ENCODE peak calls at places on chromosomes 11 and 22, in seven cellular contexts. L, I, E, U, H, M and J are unnamed samples.

GRCh38 chr11:2884424-2884815 is 1.2 kb downstream of the CDKN1C start:
- DNase-seq in U (no peak), L (no peak), E (no peak), M (no peak), I (no peak), H (peak), J (no peak)

GRCh38 chr11:19746081-19746480 is 33.4 kb downstream of the NAV2 start:
- DNase-seq in L (no peak), U (no peak), E (no peak), M (no peak), I (no peak), H (no peak), J (no peak)

GRCh38 chr22:30386608-30386959 is 627 bp downstream of the RNF215 start:
- DNase-seq in U (no peak), M (no peak), L (no peak), I (no peak), H (peak), E (peak), J (no peak)

GRCh38 chr11:69297225-69297925 is 3.4 kb downstream of the MYEOV start:
- DNase-seq in U (peak), E (peak), I (peak), H (peak), M (peak), L (peak), J (peak)

GRCh38 chr11:81278986-81279385 is 1454.7 kb downstream of the FAM181B start:
- DNase-seq in H (no peak), L (no peak), I (no peak), U (no peak), E (no peak), M (no peak), J (no peak)

GRCh38 chr11:93939084-93939780 is 81.9 kb upstream of the HEPHL1 start:
- DNase-seq in U (no peak), H (no peak), L (no peak), M (peak), E (no peak), I (no peak), J (no peak)

GRCh38 chr11:75867778-75868374 is 52.9 kb downstream of the UVRAG start:
- DNase-seq in L (no peak), E (no peak), U (peak), M (peak), I (no peak), H (no peak), J (peak)

GRCh38 chr11:39675171-39675570 is 1784.3 kb downstream of the LRRC4C start:
- DNase-seq in L (no peak), E (no peak), U (no peak), H (no peak), I (no peak), M (no peak), J (no peak)

GRCh38 chr11:130070109-130070828 is 575 bp downstream of the APLP2 start:
- DNase-seq in E (peak), H (peak), M (peak), I (no peak), L (peak), U (peak), J (peak)

GRCh38 chr22:48099671-48100070 is 1337.2 kb downstream of the TBC1D22A start:
- DNase-seq in U (no peak), I (peak), M (no peak), L (no peak), H (no peak), E (no peak), J (no peak)

GRCh38 chr11:87203907-87204602 is 166.3 kb downstream of the TMEM135 start:
- DNase-seq in M (no peak), I (no peak), U (no peak), E (no peak), L (no peak), H (no peak), J (no peak)
- TF ChIP-seq CTCF in M (no peak), I (no peak), U (no peak), E (no peak), L (no peak), H (no peak), J (no peak)

DNA sequence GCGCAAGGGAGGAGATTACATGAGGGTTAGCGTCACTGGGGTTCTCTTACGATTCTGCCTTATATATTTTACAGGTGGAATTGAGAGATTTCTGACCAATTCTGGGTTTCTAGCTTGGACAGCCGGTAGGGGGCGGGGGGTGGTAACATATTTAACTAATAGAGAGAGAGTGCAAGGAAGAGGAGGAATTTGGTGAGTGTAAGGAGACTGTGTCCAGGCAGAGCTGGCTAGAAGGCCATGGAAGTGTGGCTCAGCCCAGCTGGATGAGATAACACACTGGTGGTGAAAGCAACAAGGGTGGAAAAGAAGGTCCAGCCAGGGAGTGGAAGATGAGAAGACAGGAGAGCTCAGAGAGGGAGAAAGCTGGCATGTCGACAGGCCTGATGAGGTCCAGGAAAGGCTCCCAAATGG is 56.5 kb downstream of the ST3GAL4 start:
- DNase-seq in E (no peak), I (no peak), M (no peak), L (no peak), U (no peak), H (no peak), J (no peak)
- TF ChIP-seq CTCF in E (no peak), I (no peak), M (peak), L (no peak), U (no peak), H (no peak), J (no peak)

DNA sequence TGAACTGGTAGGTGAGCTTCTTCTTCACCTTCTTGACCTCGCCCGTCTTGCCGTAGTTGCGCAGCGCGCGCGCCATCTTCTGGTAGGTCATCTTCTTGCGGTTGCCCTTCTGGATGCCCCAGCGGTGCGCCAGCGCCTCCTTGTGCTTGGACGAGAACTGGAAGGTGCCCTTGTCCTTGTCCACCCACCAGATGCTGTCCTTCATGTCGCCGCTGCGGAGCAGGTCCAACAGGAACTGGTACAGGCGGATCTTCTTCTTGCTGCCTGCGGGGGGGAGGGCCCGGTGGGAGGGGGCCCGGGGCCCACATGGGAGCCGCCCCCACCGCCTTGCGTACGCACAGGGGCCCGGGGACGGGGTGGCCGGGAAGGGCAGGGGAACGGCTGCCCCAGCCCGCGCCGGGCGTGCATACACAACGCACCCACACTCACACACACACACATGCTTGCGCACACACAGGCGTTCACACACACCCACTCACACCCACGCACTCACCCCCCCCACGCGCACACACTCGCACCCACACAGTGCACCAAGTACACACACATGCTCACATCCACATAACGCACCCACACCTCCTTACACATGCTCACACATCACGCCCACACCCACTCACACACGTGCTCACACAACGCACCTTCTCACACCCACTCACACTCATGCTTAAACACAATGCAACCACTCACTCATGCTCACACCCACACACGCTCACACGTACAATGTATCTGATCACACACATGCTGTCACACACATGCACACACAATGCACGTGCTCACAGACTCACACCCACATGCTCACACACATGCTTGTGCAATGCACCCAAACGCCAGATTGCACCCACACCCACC is 3.0 kb upstream of the MYBPC3 start:
- DNase-seq in U (no peak), L (no peak), E (peak), M (peak), H (peak), I (peak), J (no peak)
- TF ChIP-seq CTCF in U (peak), L (peak), E (peak), M (peak), H (peak), I (peak), J (peak)

GRCh38 chr22:45502215-45503070 is at the start of gene FBLN1:
- DNase-seq in I (no peak), L (no peak), H (peak), U (no peak), E (no peak), M (no peak), J (no peak)
- TF ChIP-seq CTCF in I (peak), L (no peak), H (no peak), U (no peak), E (no peak), M (peak), J (no peak)

GRCh38 chr22:38080468-38080846 is 3.5 kb downstream of the SLC16A8 start:
- DNase-seq in U (no peak), L (no peak), M (no peak), I (no peak), E (no peak), H (no peak), J (no peak)
- TF ChIP-seq CTCF in U (no peak), L (no peak), M (no peak), I (no peak), E (no peak), H (no peak), J (no peak)

DNA sequence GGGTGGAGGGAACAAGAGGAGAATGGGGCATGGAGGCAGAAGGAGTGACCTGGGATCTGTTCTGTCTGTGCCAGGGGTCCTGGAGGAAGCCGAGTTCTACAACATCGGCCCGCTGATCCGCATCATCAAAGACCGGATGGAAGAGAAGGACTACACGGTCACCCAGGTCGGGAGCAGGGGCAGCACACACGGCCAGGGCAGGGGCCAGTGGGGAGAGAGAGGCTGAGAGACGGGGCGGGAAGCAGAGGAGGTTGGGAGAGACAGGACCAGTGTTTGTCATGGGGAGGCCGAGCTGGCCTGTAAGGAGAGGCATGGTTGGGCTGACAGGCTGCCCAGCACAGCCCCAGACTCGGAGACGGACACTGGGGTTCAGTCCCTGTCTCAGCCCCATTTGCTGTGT is 4.7 kb downstream of the KCTD17 start:
- DNase-seq in U (no peak), I (no peak), M (no peak), E (no peak), L (no peak), H (peak), J (no peak)
- TF ChIP-seq CTCF in U (no peak), I (no peak), M (no peak), E (no peak), L (no peak), H (no peak), J (no peak)

GRCh38 chr11:105124756-105125155 is 14.8 kb downstream of the CARD18 start:
- DNase-seq in E (no peak), H (no peak), L (no peak), U (no peak), I (no peak), M (no peak), J (no peak)

GRCh38 chr11:105135873-105136272 is 3.7 kb downstream of the CARD18 start:
- DNase-seq in M (no peak), H (no peak), U (no peak), L (no peak), E (no peak), I (no peak), J (no peak)

GRCh38 chr11:105132716-105133511 is 6.7 kb downstream of the CARD18 start:
- DNase-seq in U (no peak), E (no peak), I (no peak), L (no peak), M (peak), H (no peak), J (no peak)

GRCh38 chr11:105130189-105130813 is 9.3 kb downstream of the CARD18 start:
- DNase-seq in M (no peak), E (no peak), U (no peak), I (no peak), L (no peak), H (no peak), J (no peak)
- TF ChIP-seq CTCF in M (no peak), E (no peak), U (no peak), I (no peak), L (peak), H (no peak), J (peak)

DNA sequence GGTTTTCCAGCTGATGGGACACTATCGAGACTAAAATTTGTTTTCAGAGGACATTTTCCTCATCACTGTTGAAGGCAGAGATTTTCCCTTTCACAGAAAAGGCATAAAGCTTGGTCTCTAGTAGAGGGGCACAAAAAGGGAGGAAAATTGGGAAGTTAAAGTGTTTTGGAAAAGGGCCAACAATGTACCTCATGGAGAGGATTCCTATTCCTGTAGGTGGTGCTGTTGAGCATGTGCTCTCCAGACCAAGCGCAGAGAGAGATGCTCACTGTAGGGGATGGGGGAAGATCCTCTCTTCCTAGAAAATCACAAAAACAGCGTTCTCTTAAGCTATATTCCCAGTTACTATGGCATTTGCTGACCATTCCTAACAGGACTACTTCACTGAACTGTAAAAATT is 44.9 kb downstream of the OR4C46 start:
- DNase-seq in I (no peak), U (no peak), E (no peak), L (no peak), H (no peak), M (no peak), J (no peak)
- TF ChIP-seq CTCF in I (no peak), U (no peak), E (no peak), L (no peak), H (no peak), M (no peak), J (no peak)

GRCh38 chr11:119339581-119340334 is 925 bp downstream of the C1QTNF5 start:
- DNase-seq in I (no peak), E (peak), L (no peak), U (peak), M (no peak), H (peak), J (peak)
- TF ChIP-seq CTCF in I (peak), E (peak), L (peak), U (peak), M (peak), H (peak), J (peak)